ENCODE peak calls at places on chromosomes 4 and X, in nine cellular contexts. One of them, this sample, is unnamed.
A peak's percentile ranks its signal among the peaks of the same experiment; 100 is the strongest.

GRCh38 chr4:40199179-40199670 is 2.4 kb downstream of the RHOH start:
- DNase-seq in endodermal cell: no peak
- DNase-seq in transverse colon: no peak
- DNase-seq in RWPE2: no peak
- DNase-seq in K562: peak; percentile 53
- DNase-seq in upper lobe of right lung: no peak
- DNase-seq in breast epithelium: no peak
- DNase-seq in cardiac muscle cell: no peak
- DNase-seq in uterus: no peak
- DNase-seq in this sample: no peak

GRCh38 chrX:22314211-22314610 is 41.5 kb downstream of the CBLL2 start:
- DNase-seq in upper lobe of right lung: no peak
- DNase-seq in uterus: no peak
- DNase-seq in K562: no peak
- DNase-seq in endodermal cell: no peak
- DNase-seq in cardiac muscle cell: no peak
- DNase-seq in RWPE2: no peak
- DNase-seq in breast epithelium: no peak
- DNase-seq in transverse colon: no peak
- DNase-seq in this sample: peak; percentile 35

GRCh38 chr4:57462843-57463242 is 352.7 kb upstream of the IGFBP7 start:
- DNase-seq in upper lobe of right lung: no peak
- DNase-seq in endodermal cell: no peak
- DNase-seq in transverse colon: peak; percentile 8
- DNase-seq in K562: no peak
- DNase-seq in RWPE2: no peak
- DNase-seq in uterus: no peak
- DNase-seq in cardiac muscle cell: no peak
- DNase-seq in breast epithelium: no peak
- DNase-seq in this sample: no peak

GRCh38 chrX:23884427-23885024 is 23.2 kb downstream of the APOO start:
- DNase-seq in RWPE2: no peak
- DNase-seq in transverse colon: no peak
- DNase-seq in endodermal cell: no peak
- DNase-seq in upper lobe of right lung: no peak
- DNase-seq in uterus: no peak
- DNase-seq in K562: peak; percentile 84
- DNase-seq in cardiac muscle cell: no peak
- DNase-seq in breast epithelium: no peak
- DNase-seq in this sample: peak; percentile 54

GRCh38 chrX:14228611-14229010 is 198.9 kb upstream of the GEMIN8 start:
- DNase-seq in K562: no peak
- DNase-seq in upper lobe of right lung: no peak
- DNase-seq in endodermal cell: no peak
- DNase-seq in breast epithelium: no peak
- DNase-seq in transverse colon: no peak
- DNase-seq in uterus: no peak
- DNase-seq in RWPE2: no peak
- DNase-seq in cardiac muscle cell: no peak
- DNase-seq in this sample: no peak

GRCh38 chr4:182449186-182449880 is 206.1 kb downstream of the TENM3 start:
- DNase-seq in upper lobe of right lung: no peak
- DNase-seq in endodermal cell: no peak
- DNase-seq in breast epithelium: no peak
- DNase-seq in RWPE2: peak; percentile 57
- DNase-seq in cardiac muscle cell: no peak
- DNase-seq in K562: no peak
- DNase-seq in uterus: no peak
- DNase-seq in transverse colon: no peak
- DNase-seq in this sample: peak; percentile 45

GRCh38 chrX:36867143-36867542 is 141.0 kb upstream of the FAM47C start:
- DNase-seq in upper lobe of right lung: no peak
- DNase-seq in uterus: no peak
- DNase-seq in endodermal cell: no peak
- DNase-seq in breast epithelium: no peak
- DNase-seq in transverse colon: no peak
- DNase-seq in cardiac muscle cell: peak; percentile 75
- DNase-seq in RWPE2: no peak
- DNase-seq in K562: peak; percentile 21
- DNase-seq in this sample: no peak

GRCh38 chrX:69522052-69522451 is 17.9 kb downstream of the NALF2 start:
- DNase-seq in RWPE2: no peak
- DNase-seq in K562: no peak
- DNase-seq in breast epithelium: no peak
- DNase-seq in transverse colon: no peak
- DNase-seq in upper lobe of right lung: no peak
- DNase-seq in cardiac muscle cell: no peak
- DNase-seq in uterus: no peak
- DNase-seq in endodermal cell: no peak
- DNase-seq in this sample: no peak

GRCh38 chr4:73621357-73621756 is 1.1 kb upstream of the RASSF6 start:
- DNase-seq in uterus: no peak
- DNase-seq in upper lobe of right lung: no peak
- DNase-seq in RWPE2: no peak
- DNase-seq in endodermal cell: no peak
- DNase-seq in transverse colon: no peak
- DNase-seq in cardiac muscle cell: no peak
- DNase-seq in breast epithelium: no peak
- DNase-seq in K562: no peak
- DNase-seq in this sample: no peak

GRCh38 chr4:32697281-32697814 is 1977.2 kb downstream of the PCDH7 start:
- DNase-seq in breast epithelium: no peak
- DNase-seq in upper lobe of right lung: no peak
- DNase-seq in K562: no peak
- DNase-seq in RWPE2: no peak
- DNase-seq in uterus: no peak
- DNase-seq in cardiac muscle cell: no peak
- DNase-seq in endodermal cell: no peak
- DNase-seq in transverse colon: no peak
- DNase-seq in this sample: no peak

GRCh38 chrX:2485460-2485753 is 15.4 kb downstream of the DHRSX start:
- DNase-seq in RWPE2: no peak
- DNase-seq in K562: no peak
- DNase-seq in uterus: no peak
- DNase-seq in cardiac muscle cell: no peak
- DNase-seq in transverse colon: no peak
- DNase-seq in upper lobe of right lung: no peak
- DNase-seq in breast epithelium: no peak
- DNase-seq in endodermal cell: no peak
- DNase-seq in this sample: no peak

GRCh38 chr4:181432347-181432746 is 810.9 kb upstream of the TENM3 start:
- DNase-seq in endodermal cell: peak; percentile 71
- DNase-seq in upper lobe of right lung: no peak
- DNase-seq in uterus: no peak
- DNase-seq in transverse colon: no peak
- DNase-seq in RWPE2: no peak
- DNase-seq in K562: no peak
- DNase-seq in breast epithelium: no peak
- DNase-seq in cardiac muscle cell: peak; percentile 32
- DNase-seq in this sample: no peak

GRCh38 chrX:137878401-137878800 is 312.5 kb downstream of the ZIC3 start:
- DNase-seq in breast epithelium: no peak
- DNase-seq in uterus: no peak
- DNase-seq in upper lobe of right lung: no peak
- DNase-seq in cardiac muscle cell: no peak
- DNase-seq in RWPE2: no peak
- DNase-seq in transverse colon: no peak
- DNase-seq in endodermal cell: no peak
- DNase-seq in K562: no peak
- DNase-seq in this sample: no peak

GRCh38 chr4:150436598-150437370 is 145.2 kb upstream of the MAB21L2 start:
- DNase-seq in K562: no peak
- DNase-seq in uterus: no peak
- DNase-seq in endodermal cell: no peak
- DNase-seq in RWPE2: no peak
- DNase-seq in breast epithelium: no peak
- DNase-seq in cardiac muscle cell: no peak
- DNase-seq in upper lobe of right lung: no peak
- DNase-seq in transverse colon: no peak
- DNase-seq in this sample: no peak

GRCh38 chr4:176482972-176483371 is 163.2 kb downstream of the SPCS3 start:
- DNase-seq in upper lobe of right lung: no peak
- DNase-seq in breast epithelium: no peak
- DNase-seq in endodermal cell: no peak
- DNase-seq in uterus: no peak
- DNase-seq in K562: no peak
- DNase-seq in RWPE2: no peak
- DNase-seq in cardiac muscle cell: no peak
- DNase-seq in transverse colon: no peak
- DNase-seq in this sample: no peak

GRCh38 chr4:158042591-158043030 is 130.2 kb downstream of the GASK1B start:
- DNase-seq in K562: no peak
- DNase-seq in cardiac muscle cell: no peak
- DNase-seq in transverse colon: no peak
- DNase-seq in upper lobe of right lung: no peak
- DNase-seq in breast epithelium: no peak
- DNase-seq in uterus: no peak
- DNase-seq in endodermal cell: no peak
- DNase-seq in RWPE2: no peak
- DNase-seq in this sample: no peak

DNA sequence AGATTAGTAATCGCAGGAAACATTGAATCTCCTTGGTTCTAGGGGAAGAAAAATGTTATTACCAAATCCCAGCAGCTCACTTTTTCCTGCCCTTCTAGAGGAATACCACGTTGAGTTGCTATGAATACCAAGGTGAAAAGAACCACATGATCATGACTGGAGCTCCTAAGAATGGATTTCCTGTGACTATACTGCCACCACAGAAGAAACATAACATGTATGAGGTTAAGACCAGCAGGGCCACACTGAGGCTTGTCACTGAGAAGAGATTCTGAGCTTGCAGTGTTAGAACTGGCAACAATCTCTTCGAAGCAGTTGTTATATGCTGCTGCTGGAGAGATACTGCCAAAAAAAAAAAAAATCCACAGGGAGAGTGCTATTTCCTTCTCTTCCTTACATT is 1235.3 kb downstream of the FSTL5 start:
- DNase-seq in uterus: no peak
- DNase-seq in RWPE2: no peak
- DNase-seq in cardiac muscle cell: peak; percentile 1
- DNase-seq in upper lobe of right lung: no peak
- DNase-seq in transverse colon: no peak
- DNase-seq in K562: no peak
- DNase-seq in breast epithelium: no peak
- DNase-seq in endodermal cell: no peak
- DNase-seq in this sample: no peak
- H3K27me3 ChIP-seq in uterus: no peaks in the 10 kb centered on the region
- H3K27me3 ChIP-seq in RWPE2: no peaks in the 10 kb centered on the region
- H3K27me3 ChIP-seq in cardiac muscle cell: no peaks in the 10 kb centered on the region
- H3K27me3 ChIP-seq in upper lobe of right lung: no peaks in the 10 kb centered on the region
- H3K27me3 ChIP-seq in transverse colon: no peaks in the 10 kb centered on the region
- H3K27me3 ChIP-seq in K562: no peaks in the 10 kb centered on the region
- H3K27me3 ChIP-seq in breast epithelium: no peaks in the 10 kb centered on the region
- H3K27me3 ChIP-seq in endodermal cell: no peaks in the 10 kb centered on the region
- H3K27me3 ChIP-seq in this sample: no peaks in the 10 kb centered on the region

GRCh38 chr4:140153419-140153743 is 603 bp downstream of the MAML3 start:
- DNase-seq in endodermal cell: no peak
- DNase-seq in RWPE2: no peak
- DNase-seq in breast epithelium: no peak
- DNase-seq in upper lobe of right lung: no peak
- DNase-seq in cardiac muscle cell: no peak
- DNase-seq in K562: no peak
- DNase-seq in transverse colon: no peak
- DNase-seq in uterus: no peak
- DNase-seq in this sample: no peak
- H3K4me1 ChIP-seq in endodermal cell: peaks cover 12% of the 10 kb centered on the region
- H3K4me1 ChIP-seq in RWPE2: no peaks in the 10 kb centered on the region
- H3K4me1 ChIP-seq in breast epithelium: peaks cover 4% of the 10 kb centered on the region
- H3K4me1 ChIP-seq in upper lobe of right lung: peaks cover 11% of the 10 kb centered on the region
- H3K4me1 ChIP-seq in cardiac muscle cell: peaks cover 16% of the 10 kb centered on the region
- H3K4me1 ChIP-seq in K562: no peaks in the 10 kb centered on the region
- H3K4me1 ChIP-seq in transverse colon: peaks cover 39% of the 10 kb centered on the region
- H3K4me1 ChIP-seq in uterus: no peaks in the 10 kb centered on the region
- H3K4me1 ChIP-seq in this sample: no peaks in the 10 kb centered on the region

DNA sequence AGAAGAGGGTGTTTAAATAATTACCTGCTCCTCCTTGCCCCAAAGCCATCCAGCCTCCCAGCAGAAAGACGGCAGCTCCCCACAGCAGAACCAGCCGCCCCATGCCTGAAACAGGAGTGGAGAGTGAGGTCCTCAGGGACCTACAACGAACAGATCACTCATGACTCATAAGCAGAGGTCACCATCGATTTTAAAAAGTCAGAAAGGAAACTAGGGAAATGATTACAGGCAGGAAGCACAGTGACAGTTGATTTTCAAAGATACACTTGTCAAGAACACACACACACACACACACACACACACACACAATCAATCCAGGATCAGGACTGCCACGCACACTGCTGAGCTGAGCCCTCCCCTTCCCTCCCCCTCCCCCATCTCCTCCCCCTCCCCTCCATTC is at the start of gene CRLF2:
- DNase-seq in cardiac muscle cell: no peak
- DNase-seq in transverse colon: no peak
- DNase-seq in endodermal cell: peak; percentile 22
- DNase-seq in uterus: no peak
- DNase-seq in K562: no peak
- DNase-seq in breast epithelium: no peak
- DNase-seq in RWPE2: peak; percentile 19
- DNase-seq in upper lobe of right lung: no peak
- DNase-seq in this sample: no peak
- H3K4me3 ChIP-seq in cardiac muscle cell: no peak within 1 kb of the TSS
- H3K4me3 ChIP-seq in transverse colon: no peak within 1 kb of the TSS
- H3K4me3 ChIP-seq in endodermal cell: no peak within 1 kb of the TSS
- H3K4me3 ChIP-seq in uterus: no peak within 1 kb of the TSS
- H3K4me3 ChIP-seq in K562: no peak within 1 kb of the TSS
- H3K4me3 ChIP-seq in breast epithelium: no peak within 1 kb of the TSS
- H3K4me3 ChIP-seq in RWPE2: no peak within 1 kb of the TSS
- H3K4me3 ChIP-seq in upper lobe of right lung: no peak within 1 kb of the TSS
- H3K4me3 ChIP-seq in this sample: no peak within 1 kb of the TSS

GRCh38 chrX:9913041-9913440 is 54.1 kb upstream of the CLDN34 start:
- DNase-seq in K562: no peak
- DNase-seq in uterus: no peak
- DNase-seq in cardiac muscle cell: no peak
- DNase-seq in breast epithelium: no peak
- DNase-seq in RWPE2: no peak
- DNase-seq in transverse colon: no peak
- DNase-seq in upper lobe of right lung: no peak
- DNase-seq in endodermal cell: no peak
- DNase-seq in this sample: no peak

GRCh38 chrX:9907645-9908387 is 59.3 kb upstream of the CLDN34 start:
- DNase-seq in endodermal cell: no peak
- DNase-seq in cardiac muscle cell: no peak
- DNase-seq in breast epithelium: no peak
- DNase-seq in RWPE2: no peak
- DNase-seq in K562: no peak
- DNase-seq in upper lobe of right lung: no peak
- DNase-seq in uterus: no peak
- DNase-seq in transverse colon: no peak
- DNase-seq in this sample: no peak

GRCh38 chrX:9909254-9909653 is 57.9 kb upstream of the CLDN34 start:
- DNase-seq in K562: no peak
- DNase-seq in transverse colon: no peak
- DNase-seq in RWPE2: no peak
- DNase-seq in uterus: no peak
- DNase-seq in endodermal cell: no peak
- DNase-seq in upper lobe of right lung: no peak
- DNase-seq in breast epithelium: no peak
- DNase-seq in cardiac muscle cell: no peak
- DNase-seq in this sample: no peak

GRCh38 chrX:9912341-9912740 is 54.8 kb upstream of the CLDN34 start:
- DNase-seq in cardiac muscle cell: peak; percentile 18
- DNase-seq in transverse colon: no peak
- DNase-seq in RWPE2: no peak
- DNase-seq in endodermal cell: peak; percentile 66
- DNase-seq in uterus: no peak
- DNase-seq in upper lobe of right lung: no peak
- DNase-seq in breast epithelium: no peak
- DNase-seq in K562: no peak
- DNase-seq in this sample: no peak

GRCh38 chrX:9911479-9911878 is 55.7 kb upstream of the CLDN34 start:
- DNase-seq in endodermal cell: no peak
- DNase-seq in upper lobe of right lung: no peak
- DNase-seq in cardiac muscle cell: no peak
- DNase-seq in K562: no peak
- DNase-seq in RWPE2: no peak
- DNase-seq in breast epithelium: no peak
- DNase-seq in transverse colon: no peak
- DNase-seq in uterus: no peak
- DNase-seq in this sample: no peak
- H3K27me3 ChIP-seq in endodermal cell: no peaks in the 10 kb centered on the region
- H3K27me3 ChIP-seq in upper lobe of right lung: no peaks in the 10 kb centered on the region
- H3K27me3 ChIP-seq in cardiac muscle cell: no peaks in the 10 kb centered on the region
- H3K27me3 ChIP-seq in K562: peaks cover 20% of the 10 kb centered on the region
- H3K27me3 ChIP-seq in RWPE2: no peaks in the 10 kb centered on the region
- H3K27me3 ChIP-seq in breast epithelium: peaks cover 9% of the 10 kb centered on the region
- H3K27me3 ChIP-seq in transverse colon: no peaks in the 10 kb centered on the region
- H3K27me3 ChIP-seq in uterus: no peaks in the 10 kb centered on the region
- H3K27me3 ChIP-seq in this sample: no peaks in the 10 kb centered on the region

This sample was measured in SJSA1.